ENCODE peak calls at places on chromosomes 3 and 15, in five cellular contexts. P, Q, X, E and B are unnamed samples. For H3K9me3 and H3K4me1, the result is how much of the 10 kb centered on the place peaks cover.

GRCh38 chr3:155890671-155891190 is 20.3 kb downstream of the GMPS start:
- DNase-seq in P (no peak), Q (peak), E (no peak), X (no peak), B (no peak)

GRCh38 chr15:49964071-49964470 is 155.0 kb downstream of the ATP8B4 start:
- DNase-seq in P (no peak), X (no peak), Q (no peak), E (no peak), B (no peak)

GRCh38 chr15:87736401-87736800 is 520.1 kb downstream of the NTRK3 start:
- DNase-seq in Q (no peak), X (no peak), P (no peak), E (no peak), B (no peak)

GRCh38 chr15:90873998-90874605 is 5.7 kb downstream of the FURIN start:
- DNase-seq in E (peak), X (peak), P (peak), Q (peak), B (peak)

GRCh38 chr15:27086146-27086545 is 115.2 kb downstream of the GABRG3 start:
- DNase-seq in P (no peak), X (no peak), Q (no peak), E (no peak), B (no peak)

GRCh38 chr15:48191574-48192225 is at the start of gene CTXN2:
- DNase-seq in Q (no peak), P (no peak), E (no peak), X (no peak), B (no peak)

GRCh38 chr3:78519281-78519680 is 1248.5 kb downstream of the ROBO1 start:
- DNase-seq in E (no peak), P (no peak), Q (no peak), X (no peak), B (no peak)

GRCh38 chr3:113261996-113262665 is 50.8 kb downstream of the BOC start:
- DNase-seq in X (no peak), P (no peak), E (no peak), Q (no peak), B (no peak)

GRCh38 chr15:46129145-46129544 is 494.3 kb downstream of the SQOR start:
- DNase-seq in P (no peak), Q (no peak), X (no peak), E (no peak), B (no peak)

GRCh38 chr3:194333212-194333980 is 17.7 kb downstream of the CPN2 start:
- DNase-seq in X (peak), Q (peak), P (peak), E (peak), B (peak)

GRCh38 chr15:29815705-29816042 is 6.6 kb downstream of the TJP1 start:
- DNase-seq in Q (no peak), P (no peak), X (no peak), E (no peak), B (no peak)

GRCh38 chr3:37961622-37962455 is 28.7 kb upstream of the VILL start:
- DNase-seq in Q (no peak), X (no peak), E (no peak), P (no peak), B (peak)

GRCh38 chr3:193730498-193730897 is 137.5 kb downstream of the OPA1 start:
- DNase-seq in P (no peak), E (no peak), X (no peak), Q (no peak), B (no peak)

GRCh38 chr15:86915811-86916331 is 836.2 kb downstream of the AGBL1 start:
- DNase-seq in P (peak), Q (peak), X (no peak), E (peak), B (peak)

GRCh38 chr3:100614941-100615340 is 5.5 kb downstream of the ADGRG7 start:
- DNase-seq in X (no peak), E (no peak), P (no peak), Q (no peak), B (no peak)

GRCh38 chr3:14286887-14287496 is 108.4 kb downstream of the LSM3 start:
- DNase-seq in P (no peak), E (no peak), Q (no peak), X (peak), B (no peak)

GRCh38 chr15:99384992-99385669 is 133.8 kb downstream of the LRRC28 start:
- DNase-seq in P (no peak), E (peak), Q (no peak), X (no peak), B (no peak)

GRCh38 chr3:112470791-112471190 is 28.5 kb downstream of the BTLA start:
- DNase-seq in P (no peak), Q (no peak), E (no peak), X (no peak), B (no peak)

GRCh38 chr3:79167651-79168416 is 600.0 kb downstream of the ROBO1 start:
- DNase-seq in Q (peak), X (no peak), E (no peak), P (no peak), B (no peak)

DNA sequence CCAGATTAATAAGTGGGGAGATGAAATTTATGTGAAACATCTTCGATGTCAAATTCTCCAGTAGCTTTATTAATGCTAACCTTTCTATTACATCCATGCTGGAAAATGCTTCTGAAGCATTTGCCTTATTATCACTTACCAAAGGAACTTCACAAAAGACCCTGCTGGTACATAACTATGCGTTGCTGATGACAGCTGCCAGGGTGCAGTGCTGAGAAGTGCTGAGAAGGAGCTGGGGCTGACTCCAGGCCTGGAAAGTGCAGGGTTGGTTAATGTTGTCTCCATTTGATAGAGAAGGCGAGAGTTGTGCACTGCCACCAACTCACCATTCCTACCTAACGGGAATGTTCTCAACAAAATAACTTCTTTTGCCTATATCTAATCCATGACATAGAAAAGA is 736.0 kb upstream of the NR2F2 start:
- DNase-seq in E (no peak), P (no peak), X (no peak), Q (no peak), B (no peak)
- H3K9me3 ChIP-seq in E (under half), P (under half), X (under half), Q (under half), B (under half)

DNA sequence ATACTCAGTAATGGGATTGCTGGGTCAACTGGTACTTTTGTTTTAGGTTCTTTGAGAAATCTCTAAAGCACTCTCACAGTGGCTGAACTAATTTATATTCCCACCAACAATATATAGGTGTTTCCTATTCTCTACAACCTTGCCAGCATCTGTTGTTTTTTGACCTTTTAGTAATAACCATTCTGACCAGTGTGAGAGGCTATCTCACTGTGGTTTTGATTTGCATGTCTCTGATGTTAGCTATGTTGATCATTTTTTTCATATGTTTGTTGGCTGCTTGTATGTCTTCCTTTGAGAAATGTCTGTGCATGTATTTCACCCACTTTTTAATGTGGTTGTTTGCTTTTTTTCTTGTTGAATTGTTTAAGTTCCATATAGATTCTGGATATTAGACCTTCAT is 98.2 kb upstream of the DCBLD2 start:
- DNase-seq in Q (no peak), E (no peak), X (no peak), P (no peak), B (no peak)
- H3K4me1 ChIP-seq in Q (under half), E (under half), X (under half), P (under half), B (under half)

GRCh38 chr3:149575213-149575961 is 82.4 kb downstream of the WWTR1 start:
- DNase-seq in E (no peak), X (no peak), Q (peak), P (no peak), B (no peak)
- H3K9me3 ChIP-seq in E (under half), X (under half), Q (under half), P (under half), B (under half)

DNA sequence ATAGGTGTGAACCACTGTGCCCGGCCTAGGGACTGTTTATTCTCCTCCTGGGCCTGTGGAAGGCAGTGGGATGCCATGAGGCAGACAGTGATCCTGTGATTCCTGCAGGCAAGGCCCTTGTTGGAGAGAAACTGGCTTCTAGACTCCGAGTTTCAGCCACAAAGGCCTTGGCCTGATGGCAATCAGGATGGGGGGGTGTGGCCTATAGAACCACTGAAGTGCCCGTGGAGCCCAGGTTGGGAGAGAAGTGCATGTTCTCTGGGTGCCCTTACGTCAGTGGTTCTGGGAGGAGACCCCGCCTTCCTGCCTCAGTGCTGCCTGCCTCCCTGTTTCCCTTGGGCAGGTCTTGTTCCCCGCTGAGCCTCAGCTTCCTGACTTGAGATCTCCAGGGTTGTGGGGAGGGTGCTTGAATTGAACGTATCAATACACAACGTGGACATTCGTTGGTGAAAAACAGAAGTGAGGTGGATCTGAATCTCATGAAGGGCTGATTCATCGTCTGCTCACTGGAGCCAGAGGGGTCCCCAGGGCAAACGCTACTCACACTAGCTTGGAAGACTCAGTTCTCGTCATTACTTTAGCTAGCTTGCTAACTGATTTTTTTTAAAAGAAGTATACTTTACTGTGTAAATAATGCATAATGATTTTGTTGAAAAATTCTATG is 31.8 kb downstream of the IRAK2 start:
- DNase-seq in E (no peak), Q (no peak), P (no peak), X (no peak), B (no peak)
- H3K4me1 ChIP-seq in E (under half), Q (half or more), P (under half), X (half or more), B (under half)

DNA sequence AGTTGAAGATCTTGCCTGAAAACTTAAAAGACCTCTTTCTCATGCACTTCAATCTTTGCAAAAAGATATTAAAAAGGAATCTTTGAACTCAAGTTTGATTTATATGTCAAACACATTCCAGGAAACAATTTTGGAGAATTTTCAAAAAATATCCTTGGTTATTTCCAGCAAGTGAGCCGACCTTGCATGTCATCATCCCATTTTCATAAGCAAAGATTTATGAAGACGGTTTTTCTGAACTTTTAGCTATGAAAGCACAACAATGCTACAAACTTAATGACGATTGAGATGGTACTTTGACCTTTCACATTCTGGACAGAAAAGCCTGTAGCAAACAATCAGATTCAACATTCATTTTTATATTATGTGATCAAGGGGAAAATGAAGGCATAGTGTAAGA is 95.6 kb downstream of the RFX7 start:
- DNase-seq in P (no peak), X (no peak), Q (no peak), E (no peak), B (no peak)
- H3K9me3 ChIP-seq in P (under half), X (under half), Q (under half), E (under half), B (under half)

GRCh38 chr15:95464091-95464888 is 866.2 kb upstream of the NR2F2 start:
- DNase-seq in Q (no peak), X (no peak), P (peak), E (no peak), B (no peak)

GRCh38 chr15:95470529-95470928 is 860.0 kb upstream of the NR2F2 start:
- DNase-seq in E (no peak), Q (no peak), X (no peak), P (no peak), B (no peak)

GRCh38 chr15:95470997-95471692 is 859.4 kb upstream of the NR2F2 start:
- DNase-seq in P (peak), E (peak), Q (no peak), X (no peak), B (no peak)

GRCh38 chr15:95469601-95470000 is 860.9 kb upstream of the NR2F2 start:
- DNase-seq in X (no peak), E (no peak), P (no peak), Q (no peak), B (no peak)

DNA sequence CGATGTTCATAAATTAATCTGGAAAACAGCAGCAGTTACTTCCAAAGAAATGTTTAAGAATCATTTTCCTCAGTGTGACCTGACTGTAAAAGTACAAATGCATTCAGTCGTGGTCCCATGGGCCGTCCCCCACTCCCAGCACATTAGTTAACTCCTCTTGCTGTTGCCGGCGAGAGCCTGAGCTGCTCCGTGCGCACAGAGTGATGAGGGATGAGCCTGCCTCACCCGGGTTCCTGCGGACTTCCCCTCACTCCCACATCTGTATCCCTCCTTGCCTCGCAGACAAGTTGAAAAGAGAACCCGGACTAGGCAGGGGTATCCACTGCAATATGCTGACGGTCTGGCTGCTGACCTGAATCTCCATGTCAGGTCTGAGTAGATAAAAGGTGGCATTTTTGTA is 861.7 kb upstream of the NR2F2 start:
- DNase-seq in Q (no peak), X (no peak), P (no peak), E (no peak), B (no peak)
- H3K4me1 ChIP-seq in Q (under half), X (under half), P (under half), E (under half), B (under half)

DNA sequence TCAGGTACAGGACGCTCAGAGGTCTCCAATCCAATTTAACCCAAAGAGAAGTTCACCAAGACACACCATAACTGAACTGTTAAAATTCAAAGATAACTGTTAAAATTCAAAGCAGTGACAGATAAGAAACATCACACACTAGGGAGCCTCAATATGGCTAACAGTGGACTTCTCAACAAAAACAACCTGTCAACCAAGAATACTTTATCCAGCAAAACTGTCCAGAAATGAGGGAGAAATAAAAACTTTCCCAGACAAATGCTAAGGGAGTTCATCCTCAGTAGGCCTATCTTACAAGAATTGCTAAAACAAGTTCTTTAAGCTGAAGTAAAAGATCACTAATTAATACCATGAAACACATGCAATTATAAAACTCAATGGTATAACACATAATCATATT is 36.3 kb upstream of the MYLK start:
- DNase-seq in Q (no peak), P (no peak), X (no peak), E (no peak), B (no peak)
- H3K9me3 ChIP-seq in Q (under half), P (under half), X (under half), E (under half), B (under half)

GRCh38 chr15:89777821-89778380 is 1.8 kb downstream of the MESP2 start:
- DNase-seq in E (no peak), P (peak), X (peak), Q (no peak), B (no peak)
- H3K4me1 ChIP-seq in E (under half), P (under half), X (under half), Q (under half), B (under half)

GRCh38 chr15:94182883-94183282 is 48.5 kb upstream of the MCTP2 start:
- DNase-seq in P (no peak), X (no peak), E (no peak), Q (no peak), B (no peak)
- H3K9me3 ChIP-seq in P (under half), X (under half), E (under half), Q (under half), B (under half)

DNA sequence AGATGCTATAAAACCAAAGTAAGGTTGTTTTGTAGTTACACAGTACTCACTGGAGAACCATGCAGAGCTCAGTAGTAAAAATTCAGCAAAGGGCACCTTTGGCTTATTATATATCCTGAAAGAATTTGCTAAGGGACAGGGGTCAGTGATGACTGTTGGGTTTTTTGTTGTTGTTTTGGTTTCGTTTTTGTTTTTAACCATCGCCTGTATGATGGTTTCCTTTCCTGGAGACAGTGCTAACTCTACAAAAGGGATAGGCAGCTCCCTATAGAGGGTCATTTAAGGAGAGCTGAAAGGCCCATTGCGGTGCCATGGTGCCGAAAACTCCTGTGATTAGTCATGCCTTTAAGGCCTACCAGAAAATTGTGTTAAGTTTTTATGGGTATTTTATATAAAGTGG is 118.2 kb upstream of the GOLIM4 start:
- DNase-seq in P (no peak), E (no peak), Q (no peak), X (no peak), B (no peak)
- H3K4me1 ChIP-seq in P (under half), E (under half), Q (under half), X (under half), B (under half)